ENCODE peak calls at places on chromosomes 5 and 9, in seven cellular contexts. F is CD8-positive, alpha-beta T cell; D is HFF-Myc; P is pancreas; V is COR-L47; T is mesothelial cell of epicardium; Q is NCI-H1105. O is an unnamed sample.

GRCh38 chr9:137277329-137278041 is at the start of gene TOR4A:
- DNase-seq in D (peak), T (no peak), F (no peak), Q (no peak), P (peak), V (no peak), O (peak)

GRCh38 chr5:132371603-132371994 is 2.1 kb downstream of the SLC22A5 start:
- DNase-seq in Q (no peak), V (no peak), F (no peak), P (no peak), D (no peak), T (no peak), O (no peak)

GRCh38 chr9:8208465-8208864 is 408.9 kb upstream of the DMAC1 start:
- DNase-seq in V (no peak), P (no peak), T (no peak), D (no peak), F (no peak), Q (no peak), O (no peak)

GRCh38 chr5:150623152-150623877 is 17.1 kb upstream of the SYNPO start:
- DNase-seq in Q (no peak), F (no peak), V (no peak), T (no peak), D (no peak), P (no peak), O (no peak)

GRCh38 chr5:76601470-76601869 is 21.7 kb downstream of the F2RL2 start:
- DNase-seq in V (peak), F (no peak), T (no peak), P (no peak), D (peak), Q (peak), O (no peak)

GRCh38 chr5:66877843-66878242 is 281.6 kb downstream of the MAST4 start:
- DNase-seq in Q (no peak), P (no peak), F (no peak), D (no peak), T (no peak), V (no peak), O (no peak)

GRCh38 chr5:9301200-9301599 is 244.7 kb downstream of the SEMA5A start:
- DNase-seq in Q (no peak), P (no peak), T (no peak), V (no peak), F (no peak), D (no peak), O (no peak)

GRCh38 chr5:173954671-173955605 is 34.0 kb upstream of the C5orf47 start:
- DNase-seq in D (no peak), T (no peak), V (no peak), F (no peak), P (no peak), Q (no peak), O (no peak)

GRCh38 chr9:89025538-89025937 is 34.3 kb downstream of the S1PR3 start:
- DNase-seq in F (no peak), T (no peak), Q (no peak), D (no peak), P (no peak), V (no peak), O (no peak)

GRCh38 chr9:120971938-120972337 is 45.3 kb upstream of the TRAF1 start:
- DNase-seq in F (no peak), P (no peak), T (no peak), V (no peak), D (no peak), Q (no peak), O (no peak)

GRCh38 chr9:96021616-96022444 is 146.3 kb downstream of the ERCC6L2 start:
- DNase-seq in T (no peak), V (no peak), Q (no peak), D (no peak), P (no peak), F (no peak), O (no peak)

O was measured in H1.